ENCODE peak calls at places on chromosomes 1 and 21, in five cellular contexts. Q is central memory CD8-positive, alpha-beta T cell; Z is T-helper 2 cell; O is stimulated activated CD8-positive, alpha-beta memory T cell treated with anti-CD3 and anti-CD28 coated beads, Interleukin-4, amount 100 ng/mL, for 1 hour; I is pancreas. P is an unnamed sample.

GRCh38 chr1:43834280-43835140 is 99.1 kb upstream of the ARTN start:
- DNase-seq in O (no peak), Q (no peak), I (no peak), Z (no peak), P (no peak)

GRCh38 chr1:99784143-99784542 is 17.7 kb upstream of the FRRS1 start:
- DNase-seq in I (no peak), Z (no peak), O (no peak), Q (no peak), P (no peak)

GRCh38 chr21:44726803-44727202 is 15.4 kb upstream of the TSPEAR start:
- DNase-seq in Z (no peak), O (no peak), I (no peak), Q (no peak), P (no peak)

GRCh38 chr1:33661791-33662190 is 189.3 kb downstream of the ZSCAN20 start:
- DNase-seq in I (no peak), Q (no peak), O (no peak), Z (no peak), P (no peak)

GRCh38 chr1:3638676-3639075 is 11.2 kb downstream of the WRAP73 start:
- DNase-seq in Q (no peak), O (no peak), I (no peak), Z (no peak), P (no peak)

GRCh38 chr1:161172776-161173376 is 4.4 kb downstream of the B4GALT3 start:
- DNase-seq in Z (no peak), Q (no peak), I (no peak), O (no peak), P (no peak)

GRCh38 chr1:200912737-200913407 is 18.2 kb downstream of the INAVA start:
- DNase-seq in Z (no peak), I (no peak), O (no peak), Q (no peak), P (no peak)

GRCh38 chr1:34709547-34709946 is 45.3 kb upstream of the GJB5 start:
- DNase-seq in Z (no peak), Q (no peak), O (no peak), I (no peak), P (no peak)

GRCh38 chr21:40516336-40516735 is 330.6 kb downstream of the DSCAM start:
- DNase-seq in I (no peak), O (no peak), Q (no peak), Z (no peak), P (no peak)

GRCh38 chr1:64980745-64981601 is 14.6 kb upstream of the JAK1 start:
- DNase-seq in Q (no peak), Z (no peak), O (no peak), I (no peak), P (no peak)

GRCh38 chr1:183215076-183215720 is 29.1 kb downstream of the LAMC2 start:
- DNase-seq in O (no peak), I (no peak), Q (no peak), Z (no peak), P (no peak)

GRCh38 chr21:17428980-17429379 is 83.9 kb upstream of the CXADR start:
- DNase-seq in Z (no peak), I (no peak), O (no peak), Q (no peak), P (no peak)

GRCh38 chr1:63817152-63817667 is 43.4 kb downstream of the ROR1 start:
- DNase-seq in Q (no peak), I (no peak), O (no peak), Z (no peak), P (no peak)

GRCh38 chr1:229848762-229849677 is 218.0 kb upstream of the GALNT2 start:
- DNase-seq in Q (no peak), O (no peak), Z (no peak), I (no peak), P (no peak)

GRCh38 chr1:13556224-13556764 is 27.3 kb upstream of the PDPN start:
- DNase-seq in O (no peak), Q (no peak), Z (no peak), I (no peak), P (no peak)

GRCh38 chr1:220796530-220796929 is 9.8 kb downstream of the MTARC1 start:
- DNase-seq in I (no peak), O (no peak), Q (no peak), Z (no peak), P (no peak)

GRCh38 chr1:106536741-106537140 is 519.7 kb upstream of the PRMT6 start:
- DNase-seq in I (no peak), Z (no peak), O (no peak), Q (no peak), P (no peak)

GRCh38 chr1:245690153-245690552 is 535.4 kb downstream of the KIF26B start:
- DNase-seq in I (no peak), O (no peak), Z (no peak), Q (no peak), P (peak)

GRCh38 chr1:229600229-229600628 is 25.7 kb downstream of the TAF5L start:
- DNase-seq in I (no peak), Q (no peak), Z (no peak), O (no peak), P (no peak)

GRCh38 chr1:3995141-3995780 is 95.2 kb upstream of the C1orf174 start:
- DNase-seq in I (no peak), O (no peak), Z (no peak), Q (no peak), P (no peak)

GRCh38 chr1:224168859-224169380 is 14.1 kb upstream of the DEGS1 start:
- DNase-seq in Q (no peak), Z (peak), I (peak), O (no peak), P (no peak)

GRCh38 chr1:153393926-153394325 is 3.1 kb upstream of the S100A8 start:
- DNase-seq in Q (no peak), Z (no peak), O (no peak), I (no peak), P (no peak)

GRCh38 chr1:46300673-46301405 is 2.6 kb downstream of the LRRC41 start:
- DNase-seq in Q (no peak), I (no peak), Z (no peak), O (no peak), P (no peak)

GRCh38 chr1:56434659-56435202 is 144.6 kb downstream of the PLPP3 start:
- DNase-seq in O (no peak), I (no peak), Z (no peak), Q (no peak), P (no peak)

GRCh38 chr1:17606826-17607440 is 67.4 kb downstream of the ARHGEF10L start:
- DNase-seq in I (peak), Z (no peak), O (no peak), Q (no peak), P (no peak)

GRCh38 chr1:185008746-185009360 is 34.5 kb upstream of the NIBAN1 start:
- DNase-seq in O (no peak), Z (no peak), I (no peak), Q (no peak), P (no peak)

GRCh38 chr1:75136158-75136815 is 2.1 kb downstream of the LHX8 start:
- DNase-seq in Z (no peak), O (no peak), I (no peak), Q (no peak), P (no peak)

GRCh38 chr1:39969048-39969447 is 14.1 kb downstream of the MFSD2A start:
- DNase-seq in O (no peak), Q (no peak), I (no peak), Z (no peak), P (no peak)

GRCh38 chr1:6638226-6638625 is 13.6 kb downstream of the THAP3 start:
- DNase-seq in Z (no peak), Q (no peak), O (no peak), I (peak), P (no peak)

GRCh38 chr1:61403863-61404615 is 320.9 kb downstream of the TM2D1 start:
- DNase-seq in Z (no peak), I (no peak), O (no peak), Q (no peak), P (no peak)

GRCh38 chr21:36854391-36854790 is 112.1 kb downstream of the HLCS start:
- DNase-seq in Q (no peak), O (no peak), Z (no peak), I (no peak), P (no peak)

GRCh38 chr1:46448109-46448911 is 41.3 kb upstream of the DMBX1 start:
- DNase-seq in Q (no peak), Z (no peak), O (no peak), I (no peak), P (no peak)

GRCh38 chr1:11736746-11737639 is 1.1 kb downstream of the AGTRAP start:
- DNase-seq in O (no peak), I (peak), Q (no peak), Z (peak), P (no peak)

GRCh38 chr1:27606708-27607238 is 2.8 kb upstream of the AHDC1 start:
- DNase-seq in Z (no peak), O (no peak), I (no peak), Q (no peak), P (no peak)